ENCODE peak calls at places on chromosomes 2 and 18, in seven cellular contexts. Q, W, X, S, C, T and G are unnamed samples.

GRCh38 chr2:234579231-234579962 is 82.5 kb upstream of the ARL4C start:
- DNase-seq in X (no peak), W (no peak), T (no peak), C (no peak), S (no peak), Q (no peak), G (no peak)

GRCh38 chr2:137208361-137208973 is 443.1 kb downstream of the THSD7B start:
- DNase-seq in T (no peak), X (no peak), C (no peak), S (no peak), Q (no peak), W (no peak), G (no peak)

GRCh38 chr2:52881606-52882005 is 886.0 kb upstream of the CHAC2 start:
- DNase-seq in C (no peak), X (no peak), Q (no peak), W (no peak), T (no peak), S (no peak), G (no peak)

GRCh38 chr2:12376025-12376424 is 340.7 kb upstream of the TRIB2 start:
- DNase-seq in S (no peak), Q (no peak), T (no peak), C (no peak), W (no peak), X (no peak), G (no peak)

GRCh38 chr2:106575955-106576354 is 88.8 kb downstream of the CD8B2 start:
- DNase-seq in W (no peak), S (no peak), X (peak), T (peak), Q (no peak), C (no peak), G (no peak)

GRCh38 chr2:1512321-1513289 is 99.3 kb downstream of the TPO start:
- DNase-seq in T (no peak), X (no peak), C (no peak), S (no peak), Q (no peak), W (peak), G (no peak)

GRCh38 chr2:75031906-75032803 is 73.7 kb downstream of the POLE4 start:
- DNase-seq in Q (no peak), C (no peak), T (no peak), X (no peak), S (no peak), W (no peak), G (no peak)

GRCh38 chr18:35042389-35043066 is 1.3 kb downstream of the MAPRE2 start:
- DNase-seq in T (no peak), W (no peak), S (peak), C (no peak), X (no peak), Q (peak), G (no peak)

GRCh38 chr18:48866856-48867255 is 83.9 kb downstream of the SMAD7 start:
- DNase-seq in X (no peak), T (no peak), S (no peak), C (no peak), Q (no peak), W (no peak), G (no peak)

GRCh38 chr18:62957885-62958472 is 242.6 kb downstream of the PHLPP1 start:
- DNase-seq in C (peak), X (no peak), Q (no peak), S (peak), T (no peak), W (no peak), G (no peak)

GRCh38 chr2:23745726-23746105 is 181.2 kb downstream of the ATAD2B start:
- DNase-seq in W (peak), S (peak), Q (no peak), X (peak), C (no peak), T (peak), G (no peak)

GRCh38 chr18:75977069-75977468 is 518.0 kb downstream of the ZNF516 start:
- DNase-seq in T (no peak), Q (no peak), W (no peak), S (no peak), X (no peak), C (no peak), G (no peak)

GRCh38 chr2:208300847-208301618 is 35.0 kb downstream of the PIKFYVE start:
- DNase-seq in Q (no peak), S (no peak), W (no peak), T (no peak), X (no peak), C (no peak), G (no peak)

GRCh38 chr2:173989886-173990744 is 24.9 kb upstream of the SP3 start:
- DNase-seq in C (no peak), Q (no peak), W (no peak), T (no peak), X (no peak), S (no peak), G (no peak)

GRCh38 chr2:203705184-203705583 is 1.3 kb upstream of the CD28 start:
- DNase-seq in Q (no peak), S (no peak), C (no peak), X (no peak), T (no peak), W (no peak), G (no peak)

GRCh38 chr2:164763431-164763830 is 78.2 kb downstream of the COBLL1 start:
- DNase-seq in C (no peak), X (no peak), Q (no peak), T (no peak), S (no peak), W (no peak), G (no peak)

GRCh38 chr2:86633094-86633740 is 9.6 kb upstream of the RNF103 start:
- DNase-seq in T (no peak), X (peak), W (no peak), Q (no peak), S (no peak), C (peak), G (no peak)

GRCh38 chr2:11286749-11287148 is 57.7 kb downstream of the ROCK2 start:
- DNase-seq in T (no peak), S (no peak), Q (no peak), W (no peak), C (no peak), X (no peak), G (no peak)

GRCh38 chr18:80210312-80211083 is 36.8 kb downstream of the PARD6G start:
- DNase-seq in Q (no peak), T (no peak), X (no peak), C (no peak), W (peak), S (no peak), G (no peak)

GRCh38 chr18:45014047-45014501 is 333.4 kb downstream of the SETBP1 start:
- DNase-seq in Q (no peak), X (no peak), C (no peak), W (no peak), T (peak), S (peak), G (no peak)

GRCh38 chr18:26708814-26709717 is 156.4 kb downstream of the AQP4 start:
- DNase-seq in S (no peak), Q (no peak), X (no peak), T (no peak), C (no peak), W (no peak), G (no peak)
- H3K4me3 ChIP-seq in S (no peak), Q (no peak), X (no peak), T (no peak), C (no peak), W (no peak), G (no peak)

DNA sequence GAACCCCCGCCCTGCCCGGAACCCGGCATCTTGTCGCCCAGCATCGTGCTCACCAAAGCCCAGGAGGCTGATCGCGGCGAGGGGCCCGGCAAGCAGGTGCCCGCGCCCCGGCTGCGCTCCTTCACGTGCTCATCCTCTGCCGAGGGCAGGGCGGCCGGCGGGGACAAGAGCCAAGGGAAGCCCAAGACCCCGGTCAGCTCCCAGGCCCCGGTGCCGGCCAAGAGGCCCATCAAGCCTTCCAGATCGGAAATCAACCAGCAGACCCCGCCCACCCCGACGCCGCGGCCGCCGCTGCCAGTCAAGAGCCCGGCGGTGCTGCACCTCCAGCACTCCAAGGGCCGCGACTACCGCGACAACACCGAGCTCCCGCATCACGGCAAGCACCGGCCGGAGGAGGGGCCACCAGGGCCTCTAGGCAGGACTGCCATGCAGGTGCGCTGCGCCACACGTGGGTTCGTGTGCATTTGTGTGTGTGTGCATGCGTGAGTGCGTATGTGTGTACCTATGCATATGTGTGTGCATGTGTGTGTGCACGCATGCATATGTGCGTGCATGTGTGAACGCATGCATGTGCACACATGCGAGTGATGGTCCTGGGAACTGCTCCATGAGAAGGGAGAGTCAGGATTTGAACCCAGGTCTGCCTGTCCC is 47.1 kb upstream of the ATG16L1 start:
- DNase-seq in S (no peak), C (no peak), X (no peak), Q (no peak), T (no peak), W (no peak), G (no peak)
- TF ChIP-seq POLR2AphosphoS5 in S (no peak), C (no peak), X (no peak), Q (no peak), T (no peak), W (no peak), G (no peak)

DNA sequence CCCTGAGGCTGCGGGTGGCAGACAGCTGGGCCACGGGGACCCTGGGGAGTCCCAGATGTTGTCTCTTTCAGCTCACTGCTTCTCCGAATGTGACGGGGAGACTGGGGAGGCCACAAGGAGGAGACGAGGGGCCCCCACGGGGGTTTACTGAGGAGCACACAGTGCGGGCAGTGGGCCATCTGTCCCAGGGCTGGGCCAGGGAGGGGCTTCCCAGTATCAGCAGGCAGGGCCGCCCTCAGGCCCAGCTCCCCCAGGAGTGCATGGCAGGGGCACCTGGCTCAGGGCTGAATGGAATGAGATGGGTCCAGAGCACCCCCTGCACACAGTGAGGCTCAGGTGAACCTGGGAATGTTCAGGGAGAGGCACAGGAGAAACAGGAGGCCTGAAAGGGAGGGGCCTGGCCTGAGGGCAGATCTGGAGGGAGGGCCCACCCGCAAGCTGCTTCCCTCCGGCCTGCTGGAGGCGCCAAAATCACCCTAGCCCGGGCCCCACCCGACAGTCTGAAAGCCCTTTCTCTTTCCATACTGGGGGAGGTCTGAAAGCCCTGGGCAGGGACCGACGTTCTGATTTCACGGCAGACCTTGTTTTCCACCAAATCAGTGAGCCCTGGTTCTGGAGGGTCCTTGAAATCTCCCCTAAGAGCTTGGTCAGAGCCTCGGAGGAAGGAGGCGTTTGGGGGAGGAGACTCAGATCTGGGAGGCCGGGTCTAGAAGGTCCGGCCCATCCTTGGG is 35.5 kb upstream of the PTMA start:
- DNase-seq in Q (peak), W (peak), X (no peak), S (no peak), C (peak), T (no peak), G (no peak)
- TF ChIP-seq POLR2A in Q (peak), W (no peak), X (no peak), S (no peak), C (no peak), T (no peak), G (no peak)

DNA sequence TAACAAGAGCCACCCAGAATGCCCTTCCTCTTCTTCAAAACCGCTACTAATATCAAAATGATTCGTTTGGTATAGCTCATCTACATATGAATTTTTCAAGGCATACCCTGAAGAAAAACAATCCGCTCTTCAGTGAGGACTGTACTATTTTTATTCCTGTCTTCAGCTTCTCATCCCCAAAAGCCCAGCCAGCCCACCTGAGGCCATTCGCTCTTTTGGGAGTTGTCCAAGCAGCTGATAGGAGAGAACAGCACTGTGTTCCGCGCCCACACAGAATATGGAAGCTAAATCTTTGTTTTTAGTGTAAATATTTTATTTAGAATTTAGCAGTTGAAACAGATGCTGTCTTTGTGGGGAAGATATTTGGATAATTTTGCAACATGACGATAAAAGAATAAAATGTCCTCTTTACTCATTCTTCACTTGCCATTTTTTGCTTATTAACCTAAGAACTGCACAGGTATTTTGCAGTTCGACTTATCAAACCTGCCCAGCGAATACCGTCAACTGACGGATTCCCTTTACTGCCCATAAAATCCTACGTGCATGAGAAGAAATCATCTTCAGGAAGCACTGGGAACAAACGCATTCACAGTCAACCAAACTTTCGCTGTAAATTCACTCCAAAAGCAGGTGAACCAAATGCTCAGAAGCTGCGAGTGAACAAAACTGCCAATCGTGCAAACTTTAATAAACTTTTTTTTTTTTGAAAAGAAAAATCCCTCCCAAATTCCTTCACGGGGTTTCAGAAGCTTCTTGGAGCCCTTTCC is 3.4 kb downstream of the ZNF521 start:
- DNase-seq in X (no peak), C (no peak), W (no peak), T (peak), S (no peak), Q (no peak), G (no peak)
- H3K4me3 ChIP-seq in X (no peak), C (peak), W (peak), T (peak), S (peak), Q (no peak), G (peak)

GRCh38 chr2:73063909-73064875 is 7.3 kb downstream of the SFXN5 start:
- DNase-seq in C (no peak), X (no peak), Q (peak), S (peak), W (no peak), T (no peak), G (no peak)
- TF ChIP-seq POLR2AphosphoS5 in C (no peak), X (no peak), Q (no peak), S (no peak), W (no peak), T (no peak), G (no peak)